ENCODE peak calls at places on chromosomes 2 and 18, in five cellular contexts. One of them, this sample, is unnamed.

GRCh38 chr2:205409403-205409802 is 272.9 kb upstream of the NRP2 start:
- DNase-seq in NCI-H1105: no peak
- DNase-seq in nephron progenitor cell: no peak
- DNase-seq in K562: no peak
- DNase-seq in germinal center: no peak
- DNase-seq in this sample: no peak

GRCh38 chr18:11955299-11956029 is 25.8 kb upstream of the IMPA2 start:
- DNase-seq in NCI-H1105: no peak
- DNase-seq in K562: peak
- DNase-seq in germinal center: no peak
- DNase-seq in nephron progenitor cell: no peak
- DNase-seq in this sample: no peak

GRCh38 chr18:7950380-7951143 is 383.4 kb downstream of the PTPRM start:
- DNase-seq in nephron progenitor cell: no peak
- DNase-seq in germinal center: no peak
- DNase-seq in K562: peak
- DNase-seq in NCI-H1105: no peak
- DNase-seq in this sample: peak

GRCh38 chr18:51288582-51288981 is 91.1 kb upstream of the MEX3C start:
- DNase-seq in NCI-H1105: no peak
- DNase-seq in germinal center: no peak
- DNase-seq in K562: no peak
- DNase-seq in nephron progenitor cell: no peak
- DNase-seq in this sample: no peak

GRCh38 chr18:58267493-58267892 is 223.5 kb downstream of the NEDD4L start:
- DNase-seq in nephron progenitor cell: no peak
- DNase-seq in germinal center: no peak
- DNase-seq in NCI-H1105: no peak
- DNase-seq in K562: no peak
- DNase-seq in this sample: no peak

GRCh38 chr18:79519751-79520472 is 124.2 kb downstream of the NFATC1 start:
- DNase-seq in germinal center: peak
- DNase-seq in nephron progenitor cell: peak
- DNase-seq in K562: peak
- DNase-seq in NCI-H1105: no peak
- DNase-seq in this sample: peak

GRCh38 chr2:111121873-111122630 is 1.3 kb downstream of the BCL2L11 start:
- DNase-seq in germinal center: peak
- DNase-seq in NCI-H1105: peak
- DNase-seq in nephron progenitor cell: peak
- DNase-seq in K562: peak
- DNase-seq in this sample: peak

GRCh38 chr2:130851624-130852382 is 15.1 kb downstream of the ARHGEF4 start:
- DNase-seq in NCI-H1105: no peak
- DNase-seq in nephron progenitor cell: no peak
- DNase-seq in K562: no peak
- DNase-seq in germinal center: no peak
- DNase-seq in this sample: no peak

GRCh38 chr2:226002438-226002837 is 602.9 kb downstream of the NYAP2 start:
- DNase-seq in K562: no peak
- DNase-seq in NCI-H1105: no peak
- DNase-seq in nephron progenitor cell: no peak
- DNase-seq in germinal center: no peak
- DNase-seq in this sample: no peak

GRCh38 chr2:212177724-212178123 is 360.9 kb downstream of the ERBB4 start:
- DNase-seq in nephron progenitor cell: no peak
- DNase-seq in K562: no peak
- DNase-seq in NCI-H1105: peak
- DNase-seq in germinal center: no peak
- DNase-seq in this sample: no peak

GRCh38 chr2:102103992-102104871 is 38.3 kb upstream of the IL1R1 start:
- DNase-seq in K562: no peak
- DNase-seq in nephron progenitor cell: no peak
- DNase-seq in germinal center: no peak
- DNase-seq in NCI-H1105: no peak
- DNase-seq in this sample: no peak

GRCh38 chr2:225566798-225567197 is 167.3 kb downstream of the NYAP2 start:
- DNase-seq in nephron progenitor cell: no peak
- DNase-seq in NCI-H1105: no peak
- DNase-seq in K562: no peak
- DNase-seq in germinal center: no peak
- DNase-seq in this sample: no peak

GRCh38 chr2:26740890-26741302 is 23.2 kb upstream of the SLC35F6 start:
- DNase-seq in K562: peak
- DNase-seq in germinal center: peak
- DNase-seq in NCI-H1105: no peak
- DNase-seq in nephron progenitor cell: no peak
- DNase-seq in this sample: no peak

GRCh38 chr2:210727549-210727948 is 171.2 kb downstream of the CPS1 start:
- DNase-seq in NCI-H1105: no peak
- DNase-seq in K562: no peak
- DNase-seq in germinal center: no peak
- DNase-seq in nephron progenitor cell: no peak
- DNase-seq in this sample: no peak

GRCh38 chr2:178870703-178871102 is 63.5 kb upstream of the TTN start:
- DNase-seq in K562: no peak
- DNase-seq in NCI-H1105: no peak
- DNase-seq in germinal center: no peak
- DNase-seq in nephron progenitor cell: no peak
- DNase-seq in this sample: no peak

This sample was measured in T-helper 2 cell.